ENCODE peak calls at places on chromosomes 16 and 17, in four cellular contexts. K, V, W and T are unnamed samples.

GRCh38 chr17:45874148-45874547 is 20.2 kb upstream of the MAPT start:
- DNase-seq in K (no peak), V (no peak), W (no peak), T (no peak)

GRCh38 chr16:80198995-80199299 is 341.8 kb upstream of the DYNLRB2 start:
- DNase-seq in K (no peak), V (no peak), W (peak; percentile 34), T (no peak)

GRCh38 chr17:82005701-82006348 is 16.9 kb downstream of the CENPX start:
- DNase-seq in K (no peak), V (no peak), W (no peak), T (no peak)

GRCh38 chr16:29256501-29256981 is 150.0 kb downstream of the NPIPB11 start:
- DNase-seq in K (peak; percentile 15), V (no peak), W (no peak), T (no peak)

GRCh38 chr16:66324785-66325184 is 41.7 kb upstream of the CDH5 start:
- DNase-seq in K (peak; percentile 48), V (no peak), W (peak; percentile 9), T (no peak)

GRCh38 chr16:84839956-84840355 is 20.2 kb downstream of the CRISPLD2 start:
- DNase-seq in K (no peak), V (no peak), W (peak; percentile 63), T (no peak)

GRCh38 chr17:48483004-48483403 is 47.8 kb downstream of the HOXB1 start:
- DNase-seq in K (no peak), V (no peak), W (no peak), T (no peak)

GRCh38 chr16:23578096-23578830 is 17.9 kb downstream of the NDUFAB1 start:
- DNase-seq in K (no peak), V (no peak), W (peak; percentile 80), T (no peak)

GRCh38 chr17:34173221-34173620 is 81.9 kb upstream of the CCL2 start:
- DNase-seq in K (no peak), V (no peak), W (peak; percentile 48), T (no peak)

GRCh38 chr17:49830605-49831004 is 17.3 kb downstream of the TAC4 start:
- DNase-seq in K (no peak), V (no peak), W (no peak), T (no peak)

GRCh38 chr16:85696761-85697160 is 8.0 kb upstream of the GINS2 start:
- DNase-seq in K (no peak), V (no peak), W (no peak), T (no peak)

GRCh38 chr16:6132121-6132520 is 1034.5 kb upstream of the EEF2KMT start:
- DNase-seq in K (no peak), V (no peak), W (no peak), T (no peak)

GRCh38 chr17:41519501-41520224 is 973 bp upstream of the KRT15 start:
- DNase-seq in K (no peak), V (peak; percentile 72), W (no peak), T (no peak)

GRCh38 chr16:58814348-58814801 is 80.3 kb upstream of the GOT2 start:
- DNase-seq in K (peak; percentile 75), V (no peak), W (peak; percentile 64), T (peak; percentile 19)

GRCh38 chr16:60452646-60453045 is 1583.6 kb downstream of the CDH8 start:
- DNase-seq in K (no peak), V (no peak), W (no peak), T (no peak)

GRCh38 chr16:2779151-2779920 is 2.3 kb upstream of the ELOB start:
- DNase-seq in K (no peak), V (peak; percentile 46), W (no peak), T (no peak)

GRCh38 chr17:18235743-18236256 is 10.4 kb downstream of the LLGL1 start:
- DNase-seq in K (no peak), V (no peak), W (peak; percentile 73), T (no peak)

GRCh38 chr16:2428051-2428786 is 1.0 kb upstream of the CCNF start:
- DNase-seq in K (peak; percentile 26), V (peak; percentile 65), W (peak; percentile 32), T (peak; percentile 58)

GRCh38 chr16:2514333-2515179 is 804 bp downstream of the ATP6V0C start:
- DNase-seq in K (no peak), V (no peak), W (no peak), T (no peak)

GRCh38 chr17:72826602-72827001 is 265.9 kb downstream of the SLC39A11 start:
- DNase-seq in K (no peak), V (no peak), W (no peak), T (no peak)

GRCh38 chr16:65336169-65336568 is 214.3 kb upstream of the CDH11 start:
- DNase-seq in K (no peak), V (no peak), W (peak; percentile 34), T (no peak)

GRCh38 chr17:68456529-68457167 is 648 bp downstream of the WIPI1 start:
- DNase-seq in K (peak; percentile 90), V (peak; percentile 79), W (peak; percentile 96), T (peak; percentile 85)

GRCh38 chr16:85573696-85574641 is 39.2 kb upstream of the GSE1 start:
- DNase-seq in K (peak; percentile 79), V (peak; percentile 67), W (peak; percentile 87), T (no peak)

GRCh38 chr16:35752012-35752772 is 2292.8 kb downstream of the TP53TG3F start:
- DNase-seq in K (no peak), V (no peak), W (no peak), T (no peak)

DNA sequence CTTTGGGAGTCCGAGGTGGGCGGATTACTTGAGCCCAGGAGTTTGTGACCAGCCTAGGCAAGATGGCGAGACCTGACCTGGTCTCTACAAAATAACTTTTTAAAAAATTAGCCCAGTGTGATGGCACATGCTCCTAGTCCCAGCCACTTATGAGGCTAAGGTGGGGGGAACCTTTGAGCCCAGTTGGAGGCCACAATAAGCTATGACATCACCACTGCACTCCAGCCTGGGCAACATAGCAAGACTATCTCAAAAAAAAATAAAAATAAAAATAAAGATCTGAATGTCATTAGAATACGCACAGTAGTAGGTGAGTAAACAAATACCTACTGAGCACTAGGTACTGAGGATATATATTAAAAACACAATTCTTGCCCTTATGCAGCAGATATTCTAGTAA is 3.1 kb downstream of the SIAH1 start:
- DNase-seq in K (no peak), V (peak; percentile 13), W (no peak), T (no peak)
- H3K4me3 ChIP-seq in K (no peak overlapping the region), V (no peak overlapping the region), W (no peak overlapping the region), T (no peak overlapping the region)

GRCh38 chr17:8039611-8040168 is 831 bp downstream of the ALOX15B start:
- DNase-seq in K (no peak), V (no peak), W (no peak), T (no peak)
- H3K4me3 ChIP-seq in K (no peak overlapping the region), V (no peak overlapping the region), W (peak overlapping the region; percentile 36), T (no peak overlapping the region)

GRCh38 chr17:61455754-61456681 is 3.8 kb downstream of the TBX4 start:
- DNase-seq in K (no peak), V (peak; percentile 44), W (no peak), T (no peak)

GRCh38 chr17:61452301-61453290 is at the start of gene TBX4:
- DNase-seq in K (no peak), V (no peak), W (no peak), T (no peak)

GRCh38 chr17:61453563-61453962 is 1.3 kb downstream of the TBX4 start:
- DNase-seq in K (no peak), V (no peak), W (no peak), T (no peak)

GRCh38 chr17:61454932-61455753 is 2.9 kb downstream of the TBX4 start:
- DNase-seq in K (no peak), V (no peak), W (no peak), T (no peak)

GRCh38 chr17:61454095-61454931 is 2.1 kb downstream of the TBX4 start:
- DNase-seq in K (peak; percentile 53), V (no peak), W (no peak), T (no peak)
- H3K4me3 ChIP-seq in K (no peak overlapping the region), V (no peak overlapping the region), W (no peak overlapping the region), T (no peak overlapping the region)

GRCh38 chr17:28385037-28385797 is 13.7 kb downstream of the SARM1 start:
- DNase-seq in K (no peak), V (peak; percentile 70), W (no peak), T (peak; percentile 55)
- H3K4me3 ChIP-seq in K (peak overlapping the region; percentile 23), V (peak overlapping the region; percentile 55), W (no peak overlapping the region), T (peak overlapping the region; percentile 72)

GRCh38 chr17:55845385-55845784 is 94.5 kb downstream of the PCTP start:
- DNase-seq in K (peak; percentile 79), V (peak; percentile 63), W (peak; percentile 40), T (peak; percentile 48)
- H3K4me3 ChIP-seq in K (peak overlapping the region; percentile 3), V (no peak overlapping the region), W (peak overlapping the region; percentile 14), T (no peak overlapping the region)

DNA sequence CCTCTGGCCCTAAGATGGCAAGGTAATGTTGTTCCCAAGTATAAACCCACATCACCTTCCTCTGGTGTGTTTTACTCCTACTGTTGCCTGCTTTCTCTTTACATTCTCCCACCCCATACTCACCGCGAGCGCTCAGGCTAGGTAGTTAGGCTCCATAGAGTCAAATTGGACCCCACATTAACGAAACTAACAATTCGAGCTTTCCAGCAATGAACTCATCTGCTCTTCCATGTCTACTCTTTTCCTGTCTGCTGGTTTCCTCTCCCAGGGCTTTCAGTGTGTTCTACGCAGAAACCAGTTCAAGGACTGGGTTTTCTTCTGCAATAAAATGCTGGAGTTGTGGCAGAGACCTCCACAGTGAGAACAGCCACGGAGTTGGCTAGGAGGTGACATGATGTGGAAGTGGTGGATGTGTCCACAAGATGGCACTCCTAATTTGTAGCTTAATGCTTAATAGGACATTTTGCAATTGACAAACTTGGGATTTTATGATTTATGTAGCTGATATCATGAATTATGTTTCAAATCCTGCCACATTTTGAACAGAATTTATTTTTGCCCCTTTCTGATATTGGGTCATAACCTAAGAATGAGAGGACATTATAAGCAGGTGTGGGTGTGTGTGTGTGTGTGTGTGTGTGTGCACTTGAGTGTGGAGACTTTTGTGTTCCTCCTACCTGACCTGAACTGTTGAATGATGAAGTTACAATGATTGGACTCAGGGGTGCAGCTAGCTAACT is 2.2 kb upstream of the UQCRC2 start:
- DNase-seq in K (peak; percentile 12), V (no peak), W (peak; percentile 54), T (peak; percentile 20)
- H3K4me3 ChIP-seq in K (no peak overlapping the region), V (no peak overlapping the region), W (no peak overlapping the region), T (no peak overlapping the region)

GRCh38 chr17:63961355-63962207 is 11.1 kb downstream of the SCN4A start:
- DNase-seq in K (peak; percentile 91), V (peak; percentile 60), W (peak; percentile 80), T (peak; percentile 64)
- H3K4me3 ChIP-seq in K (peak overlapping the region; percentile 2), V (no peak overlapping the region), W (no peak overlapping the region), T (no peak overlapping the region)

GRCh38 chr17:78924481-78925151 is 571 bp downstream of the TIMP2 start:
- DNase-seq in K (peak; percentile 42), V (peak; percentile 62), W (peak; percentile 43), T (peak; percentile 32)
- H3K4me3 ChIP-seq in K (peak overlapping the region; percentile 73), V (peak overlapping the region; percentile 63), W (peak overlapping the region; percentile 83), T (peak overlapping the region; percentile 58)

GRCh38 chr17:19867654-19868395 is at the start of gene ULK2:
- DNase-seq in K (peak; percentile 79), V (peak; percentile 68), W (peak; percentile 86), T (peak; percentile 48)

DNA sequence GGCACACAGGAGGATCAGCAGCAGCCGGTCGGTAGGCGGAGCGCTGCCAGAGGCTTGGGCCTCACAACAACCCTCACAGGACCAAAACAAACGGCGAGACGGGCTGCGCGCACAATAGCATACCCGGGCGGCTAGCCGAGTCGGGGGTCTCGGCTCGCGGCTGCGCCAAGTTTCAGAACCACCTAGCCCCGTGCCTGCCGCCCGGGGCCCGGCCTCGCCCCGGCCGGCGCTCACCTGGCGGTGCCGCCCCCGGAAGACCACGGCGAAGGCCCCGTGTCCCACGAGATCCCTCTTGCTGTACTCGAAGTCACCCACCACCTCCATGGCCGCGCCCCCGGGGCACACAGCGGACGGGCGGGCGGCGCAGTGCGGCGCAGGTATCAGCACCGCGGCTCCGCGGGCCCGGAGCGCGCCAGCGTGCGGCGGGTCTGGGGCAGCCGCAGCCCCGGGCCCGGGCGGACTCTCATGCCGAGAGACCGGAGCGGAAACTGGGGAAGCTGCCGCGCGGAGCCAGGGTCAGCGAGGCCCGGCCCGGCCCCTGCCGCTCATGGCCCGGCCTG is 562 bp downstream of the ULK2 start:
- DNase-seq in K (peak; percentile 81), V (peak; percentile 72), W (peak; percentile 69), T (peak; percentile 73)
- H3K4me3 ChIP-seq in K (peak overlapping the region; percentile 62), V (peak overlapping the region; percentile 78), W (peak overlapping the region; percentile 61), T (peak overlapping the region; percentile 83)